ENCODE peak calls at places on chromosomes 1 and 21, in six cellular contexts. W, R, F, H, K and Y are unnamed samples.

GRCh38 chr21:43731891-43732711 is 13.2 kb downstream of the PDXK start:
- DNase-seq in W (no peak), R (no peak), F (no peak), H (no peak), K (no peak), Y (peak)

GRCh38 chr21:23887709-23888303 is 1719.5 kb downstream of the MRPL39 start:
- DNase-seq in W (no peak), R (peak), F (no peak), H (no peak), K (no peak), Y (no peak)

GRCh38 chr1:40699787-40700186 is 8.3 kb downstream of the NFYC start:
- DNase-seq in W (no peak), R (no peak), F (no peak), H (no peak), K (no peak), Y (no peak)

GRCh38 chr1:56062625-56063024 is 516.7 kb downstream of the PLPP3 start:
- DNase-seq in W (no peak), R (no peak), F (no peak), H (no peak), K (no peak), Y (no peak)

GRCh38 chr1:210223174-210223904 is 9.3 kb upstream of the SERTAD4 start:
- DNase-seq in W (no peak), R (no peak), F (peak), H (no peak), K (no peak), Y (no peak)

GRCh38 chr1:54302951-54303843 is 103.0 kb downstream of the SSBP3 start:
- DNase-seq in W (no peak), R (no peak), F (no peak), H (no peak), K (no peak), Y (no peak)

GRCh38 chr1:11822091-11822490 is 16.1 kb downstream of the CLCN6 start:
- DNase-seq in W (no peak), R (no peak), F (peak), H (peak), K (no peak), Y (no peak)

GRCh38 chr1:117930484-117930883 is 945 bp downstream of the WDR3 start:
- DNase-seq in W (peak), R (no peak), F (peak), H (peak), K (no peak), Y (no peak)

GRCh38 chr1:53949023-53949611 is 3.0 kb downstream of the LRRC42 start:
- DNase-seq in W (peak), R (no peak), F (peak), H (peak), K (no peak), Y (peak)

GRCh38 chr21:44478124-44478800 is 23.0 kb downstream of the LRRC3 start:
- DNase-seq in W (no peak), R (no peak), F (no peak), H (no peak), K (no peak), Y (no peak)